ENCODE peak calls at places on chromosomes 3 and 15, in six cellular contexts. L is A549, B is aorta, R is A673, H is adipocyte, A is body of pancreas. W is an unnamed sample.

GRCh38 chr3:8567784-8568575 is 66.4 kb downstream of the LMCD1 start:
- DNase-seq in L (no peak), B (no peak), R (no peak), H (no peak), A (no peak), W (no peak)

GRCh38 chr3:169953462-169954141 is 13.0 kb upstream of the SEC62 start:
- DNase-seq in L (no peak), B (no peak), R (no peak), H (peak; percentile 41), A (no peak), W (no peak)

GRCh38 chr3:24052446-24052845 is 107.4 kb downstream of the NR1D2 start:
- DNase-seq in L (no peak), B (no peak), R (no peak), H (peak; percentile 55), A (no peak), W (no peak)

GRCh38 chr15:71385026-71385425 is 269.8 kb downstream of the THSD4 start:
- DNase-seq in L (no peak), B (no peak), R (no peak), H (no peak), A (no peak), W (no peak)

GRCh38 chr3:158091526-158091925 is 14.7 kb downstream of the SHOX2 start:
- DNase-seq in L (peak; percentile 50), B (no peak), R (no peak), H (peak; percentile 51), A (no peak), W (no peak)

GRCh38 chr15:99057697-99058420 is 47.0 kb upstream of the SYNM start:
- DNase-seq in L (no peak), B (no peak), R (no peak), H (no peak), A (no peak), W (no peak)

GRCh38 chr3:195117978-195118581 is 152.9 kb downstream of the XXYLT1 start:
- DNase-seq in L (no peak), B (no peak), R (peak; percentile 45), H (no peak), A (peak; percentile 25), W (no peak)

GRCh38 chr3:194225988-194226663 is 90.2 kb downstream of the HES1 start:
- DNase-seq in L (no peak), B (no peak), R (no peak), H (no peak), A (no peak), W (no peak)

GRCh38 chr15:44535509-44536297 is 1.2 kb upstream of the EIF3J start:
- DNase-seq in L (peak; percentile 14), B (no peak), R (no peak), H (no peak), A (peak; percentile 19), W (peak; percentile 29)

GRCh38 chr15:71743861-71744382 is 66.4 kb upstream of the NR2E3 start:
- DNase-seq in L (peak; percentile 73), B (no peak), R (peak; percentile 68), H (peak; percentile 87), A (peak; percentile 76), W (peak; percentile 62)

GRCh38 chr3:39385456-39386098 is 2.4 kb downstream of the SLC25A38 start:
- DNase-seq in L (no peak), B (no peak), R (no peak), H (no peak), A (no peak), W (no peak)

GRCh38 chr3:100047455-100048141 is 66.7 kb downstream of the FILIP1L start:
- DNase-seq in L (peak; percentile 65), B (no peak), R (no peak), H (no peak), A (no peak), W (no peak)

GRCh38 chr3:115922681-115923347 is 299.5 kb downstream of the GAP43 start:
- DNase-seq in L (peak; percentile 15), B (no peak), R (peak; percentile 86), H (peak; percentile 49), A (no peak), W (no peak)

GRCh38 chr3:94269763-94270162 is 206.9 kb downstream of the NSUN3 start:
- DNase-seq in L (no peak), B (no peak), R (no peak), H (no peak), A (no peak), W (no peak)

GRCh38 chr15:77869021-77869895 is 208.3 kb downstream of the TBC1D2B start:
- DNase-seq in L (no peak), B (peak; percentile 61), R (peak; percentile 78), H (no peak), A (no peak), W (no peak)

GRCh38 chr3:74756586-74756985 is 142.1 kb upstream of the CNTN3 start:
- DNase-seq in L (no peak), B (no peak), R (no peak), H (no peak), A (no peak), W (no peak)

GRCh38 chr3:67832807-67833206 is 178.4 kb upstream of the SUCLG2 start:
- DNase-seq in L (peak; percentile 5), B (no peak), R (no peak), H (no peak), A (no peak), W (no peak)

GRCh38 chr3:105868450-105868744 is 415 bp downstream of the CBLB start:
- DNase-seq in L (peak; percentile 37), B (peak; percentile 86), R (peak; percentile 36), H (peak; percentile 76), A (peak; percentile 61), W (no peak)

GRCh38 chr15:50880651-50881114 is 27.8 kb upstream of the AP4E1 start:
- DNase-seq in L (no peak), B (no peak), R (peak; percentile 59), H (peak; percentile 81), A (no peak), W (no peak)

GRCh38 chr3:169575381-169575780 is 88.1 kb downstream of the MECOM start:
- DNase-seq in L (no peak), B (no peak), R (peak; percentile 14), H (peak; percentile 62), A (no peak), W (no peak)

GRCh38 chr15:70095387-70096214 is 2.1 kb downstream of the TLE3 start:
- DNase-seq in L (no peak), B (peak; percentile 79), R (peak; percentile 29), H (no peak), A (peak; percentile 38), W (peak; percentile 33)

GRCh38 chr3:65927576-65927975 is 111.1 kb downstream of the MAGI1 start:
- DNase-seq in L (no peak), B (no peak), R (no peak), H (no peak), A (no peak), W (no peak)

GRCh38 chr3:25665646-25666136 is 984 bp upstream of the TOP2B start:
- DNase-seq in L (no peak), B (no peak), R (no peak), H (no peak), A (no peak), W (peak; percentile 15)

GRCh38 chr3:46135475-46135874 is 72.6 kb downstream of the CCR1 start:
- DNase-seq in L (no peak), B (no peak), R (no peak), H (no peak), A (no peak), W (no peak)

GRCh38 chr3:71616571-71617021 is 33.1 kb upstream of the FOXP1 start:
- DNase-seq in L (no peak), B (no peak), R (no peak), H (no peak), A (no peak), W (no peak)

GRCh38 chr15:94380798-94381197 is 149.4 kb downstream of the MCTP2 start:
- DNase-seq in L (no peak), B (no peak), R (no peak), H (no peak), A (no peak), W (no peak)

DNA sequence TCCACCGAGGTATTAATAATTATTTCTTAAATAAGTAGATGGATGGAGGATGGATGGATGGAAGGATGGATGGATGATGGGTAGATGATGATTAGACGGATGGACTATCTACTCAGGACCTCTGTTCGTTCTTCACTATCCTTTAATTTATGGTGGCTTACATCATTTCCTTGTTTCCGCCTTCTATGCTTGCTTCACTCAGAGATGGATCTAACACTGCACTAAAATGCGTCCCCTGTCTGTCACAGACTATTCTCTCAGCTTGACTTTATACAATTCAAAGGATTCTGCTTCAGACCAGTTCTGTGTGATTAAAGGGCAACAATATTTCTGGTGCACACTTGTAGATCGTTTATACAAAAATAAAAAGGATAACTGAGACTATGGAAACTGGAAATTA is 41.2 kb upstream of the CA12 start:
- DNase-seq in L (no peak), B (no peak), R (no peak), H (no peak), A (no peak), W (no peak)
- H3K9me3 ChIP-seq in L (peaks cover 7% of the 10 kb centered on the region), B (no peaks in the 10 kb centered on the region), R (peaks cover 6% of the 10 kb centered on the region), H (peaks cover 7% of the 10 kb centered on the region), A (no peaks in the 10 kb centered on the region), W (no peaks in the 10 kb centered on the region)

DNA sequence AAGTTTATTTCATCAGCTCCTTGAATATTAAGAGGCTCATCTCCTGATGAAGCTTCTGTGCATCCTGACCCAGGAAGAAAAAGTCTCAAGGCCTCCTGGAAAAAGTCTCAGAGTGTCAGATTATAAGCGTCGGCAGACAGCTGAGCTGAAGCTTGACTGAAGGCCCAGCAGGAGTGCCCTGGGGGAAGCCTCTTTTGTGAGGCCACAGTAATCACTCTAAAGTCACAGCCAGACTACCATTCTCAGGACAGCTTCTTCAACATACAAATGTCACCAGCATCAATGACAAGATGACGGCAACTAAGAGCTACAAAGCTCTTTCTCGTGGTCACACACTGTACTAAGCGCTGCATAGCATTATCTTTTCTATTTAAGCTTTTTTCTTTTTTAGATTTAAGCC is 72.7 kb upstream of the LRRN1 start:
- DNase-seq in L (no peak), B (no peak), R (no peak), H (no peak), A (no peak), W (no peak)
- H3K4me1 ChIP-seq in L (no peaks in the 10 kb centered on the region), B (no peaks in the 10 kb centered on the region), R (no peaks in the 10 kb centered on the region), H (no peaks in the 10 kb centered on the region), A (no peaks in the 10 kb centered on the region), W (no peaks in the 10 kb centered on the region)

GRCh38 chr3:44495636-44496415 is 18.4 kb upstream of the ZNF445 start:
- DNase-seq in L (no peak), B (no peak), R (no peak), H (no peak), A (no peak), W (no peak)

GRCh38 chr3:44492496-44492895 is 15.0 kb upstream of the ZNF445 start:
- DNase-seq in L (no peak), B (no peak), R (no peak), H (no peak), A (no peak), W (no peak)
- H3K9me3 ChIP-seq in L (peaks cover 77% of the 10 kb centered on the region), B (peaks cover 24% of the 10 kb centered on the region), R (no peaks in the 10 kb centered on the region), H (peaks cover 9% of the 10 kb centered on the region), A (no peaks in the 10 kb centered on the region), W (peaks cover 10% of the 10 kb centered on the region)

DNA sequence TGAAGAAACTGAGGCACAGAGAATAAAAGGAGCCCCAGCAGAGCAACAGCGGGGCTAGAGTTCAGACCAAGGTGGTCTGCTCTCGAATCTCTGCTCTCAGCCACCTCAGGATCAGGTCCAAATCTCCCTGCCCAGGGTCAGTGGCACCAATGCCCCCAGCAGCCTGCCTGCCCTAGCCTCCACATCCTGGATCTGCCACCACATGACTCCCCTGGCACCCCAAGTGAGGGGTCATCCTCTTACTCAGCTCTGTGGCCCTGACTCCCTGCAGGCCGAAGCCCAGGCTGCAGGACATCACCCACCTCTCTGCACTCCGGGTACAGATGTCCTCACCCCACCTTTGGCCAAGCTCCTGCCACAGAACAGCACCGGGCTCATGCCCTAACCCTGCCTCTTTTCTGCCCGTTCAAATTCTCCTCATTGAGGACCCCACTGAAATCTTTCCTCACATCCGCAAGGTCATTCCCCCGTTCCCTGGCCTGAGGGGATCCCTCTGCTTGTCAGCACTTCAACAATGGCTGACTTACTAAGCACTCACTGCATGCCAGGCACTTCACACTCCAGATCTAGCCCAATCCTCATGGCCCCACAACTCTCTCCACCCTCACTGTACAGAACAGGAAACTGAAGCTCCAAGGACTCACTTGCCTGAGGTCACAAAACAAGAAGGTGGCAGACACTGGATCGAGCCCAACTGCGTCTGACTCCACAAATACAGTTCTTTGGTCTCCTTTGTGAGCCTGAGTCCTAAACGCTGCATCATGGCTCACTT is 4.3 kb downstream of the PPIB start:
- DNase-seq in L (no peak), B (no peak), R (no peak), H (no peak), A (no peak), W (no peak)
- H3K4me1 ChIP-seq in L (peaks cover 21% of the 10 kb centered on the region), B (no peaks in the 10 kb centered on the region), R (peaks cover 7% of the 10 kb centered on the region), H (peaks cover 51% of the 10 kb centered on the region), A (peaks cover 52% of the 10 kb centered on the region), W (peaks cover 32% of the 10 kb centered on the region)